ENCODE peak calls at places on chromosome 12, in six cellular contexts. D, A, F, B, N and Z are unnamed samples.

GRCh38 chr12:93763746-93764147 is 86.6 kb downstream of the CRADD start:
- DNase-seq in D (no peak), A (no peak), F (no peak), B (no peak), N (no peak), Z (no peak)

GRCh38 chr12:110244372-110244771 is 36.7 kb upstream of the ATP2A2 start:
- DNase-seq in D (no peak), A (no peak), F (no peak), B (no peak), N (no peak), Z (no peak)

GRCh38 chr12:93373847-93374723 is 3.6 kb upstream of the NUDT4 start:
- DNase-seq in D (no peak), A (no peak), F (no peak), B (no peak), N (peak), Z (no peak)

GRCh38 chr12:3289702-3290101 is 201.3 kb upstream of the PRMT8 start:
- DNase-seq in D (no peak), A (no peak), F (no peak), B (no peak), N (no peak), Z (no peak)

GRCh38 chr12:117025481-117026151 is 73.6 kb downstream of the TESC start:
- DNase-seq in D (peak), A (peak), F (no peak), B (peak), N (peak), Z (peak)

GRCh38 chr12:132046561-132046960 is 96.8 kb downstream of the EP400 start:
- DNase-seq in D (peak), A (peak), F (no peak), B (peak), N (no peak), Z (peak)

GRCh38 chr12:4307593-4308333 is 13.2 kb upstream of the TIGAR start:
- DNase-seq in D (peak), A (peak), F (no peak), B (peak), N (peak), Z (peak)

GRCh38 chr12:96056646-96057455 is 21.5 kb upstream of the LTA4H start:
- DNase-seq in D (no peak), A (no peak), F (no peak), B (no peak), N (no peak), Z (no peak)

GRCh38 chr12:31590730-31591307 is at the start of gene DENND5B:
- DNase-seq in D (peak), A (peak), F (no peak), B (peak), N (peak), Z (no peak)

GRCh38 chr12:138898-139534 is 72.4 kb downstream of the IQSEC3 start:
- DNase-seq in D (peak), A (peak), F (no peak), B (peak), N (no peak), Z (no peak)

GRCh38 chr12:55738113-55739024 is 4.6 kb upstream of the GDF11 start:
- DNase-seq in D (peak), A (peak), F (peak), B (peak), N (peak), Z (peak)

GRCh38 chr12:24133385-24133784 is 183.9 kb upstream of the SOX5 start:
- DNase-seq in D (no peak), A (no peak), F (no peak), B (no peak), N (no peak), Z (no peak)

GRCh38 chr12:120121766-120122293 is 5.3 kb upstream of the RAB35 start:
- DNase-seq in D (no peak), A (no peak), F (no peak), B (peak), N (no peak), Z (no peak)
- H3K4me3 ChIP-seq in D (no peak), A (no peak), F (no peak), B (no peak), N (no peak), Z (no peak)

GRCh38 chr12:58372298-58372697 is 430.9 kb downstream of the ATP23 start:
- DNase-seq in D (no peak), A (no peak), F (no peak), B (no peak), N (no peak), Z (no peak)
- TF ChIP-seq CTCF in D (no peak), A (no peak), F (no peak), B (no peak), N (no peak), Z (no peak)

GRCh38 chr12:50626026-50626425 is 121.2 kb downstream of the DIP2B start:
- DNase-seq in D (no peak), A (no peak), F (no peak), B (no peak), N (no peak), Z (no peak)

GRCh38 chr12:50621435-50622304 is 116.9 kb downstream of the DIP2B start:
- DNase-seq in D (no peak), A (no peak), F (no peak), B (no peak), N (peak), Z (no peak)

GRCh38 chr12:50620975-50621360 is 116.2 kb downstream of the DIP2B start:
- DNase-seq in D (no peak), A (no peak), F (no peak), B (no peak), N (no peak), Z (no peak)

GRCh38 chr12:50627491-50627890 is 122.7 kb downstream of the DIP2B start:
- DNase-seq in D (no peak), A (no peak), F (no peak), B (no peak), N (no peak), Z (no peak)

GRCh38 chr12:50625029-50625875 is 120.5 kb downstream of the DIP2B start:
- DNase-seq in D (no peak), A (no peak), F (no peak), B (no peak), N (no peak), Z (no peak)
- H3K4me3 ChIP-seq in D (no peak), A (no peak), F (no peak), B (no peak), N (no peak), Z (no peak)

GRCh38 chr12:57897296-57897974 is 43.9 kb upstream of the ATP23 start:
- DNase-seq in D (no peak), A (no peak), F (no peak), B (no peak), N (no peak), Z (no peak)

GRCh38 chr12:57894577-57895292 is 46.6 kb upstream of the ATP23 start:
- DNase-seq in D (no peak), A (no peak), F (no peak), B (no peak), N (peak), Z (no peak)

GRCh38 chr12:57895337-57896138 is 45.8 kb upstream of the ATP23 start:
- DNase-seq in D (peak), A (no peak), F (no peak), B (peak), N (no peak), Z (no peak)

GRCh38 chr12:57896437-57897201 is 44.7 kb upstream of the ATP23 start:
- DNase-seq in D (peak), A (peak), F (no peak), B (peak), N (peak), Z (no peak)

GRCh38 chr12:57896139-57896436 is 45.3 kb upstream of the ATP23 start:
- DNase-seq in D (no peak), A (peak), F (no peak), B (no peak), N (peak), Z (no peak)
- TF ChIP-seq CTCF in D (no peak), A (no peak), F (no peak), B (no peak), N (no peak), Z (no peak)

GRCh38 chr12:51972849-51973273 is 21.4 kb downstream of the ACVR1B start:
- DNase-seq in D (peak), A (peak), F (no peak), B (peak), N (no peak), Z (no peak)
- H3K4me3 ChIP-seq in D (no peak), A (no peak), F (no peak), B (no peak), N (no peak), Z (no peak)

DNA sequence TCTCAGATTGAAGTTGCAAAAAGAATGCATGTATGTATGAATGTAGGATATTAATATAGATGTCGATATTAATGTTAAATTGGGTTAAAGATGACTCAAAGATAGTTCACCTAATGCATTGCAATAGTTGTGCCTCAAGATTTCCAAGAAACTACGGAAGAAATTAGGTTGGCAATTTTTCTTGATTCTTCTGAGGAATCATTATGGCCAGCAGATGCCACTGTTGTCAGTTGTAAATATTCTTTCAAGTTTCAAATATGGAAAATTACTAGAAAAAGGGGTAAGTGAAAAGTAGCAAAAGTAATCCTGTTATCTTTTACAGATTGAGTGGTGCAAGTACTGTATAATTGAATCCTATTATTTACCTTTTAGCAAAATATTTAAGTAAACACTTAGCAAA is 202.1 kb downstream of the ADAMTS20 start:
- DNase-seq in D (peak), A (peak), F (no peak), B (peak), N (no peak), Z (no peak)
- TF ChIP-seq CTCF in D (peak), A (peak), F (no peak), B (peak), N (no peak), Z (peak)

GRCh38 chr12:46364777-46365580 is 7.6 kb downstream of the SLC38A2 start:
- DNase-seq in D (peak), A (peak), F (no peak), B (peak), N (peak), Z (no peak)

GRCh38 chr12:46365951-46366379 is 6.6 kb downstream of the SLC38A2 start:
- DNase-seq in D (no peak), A (peak), F (no peak), B (no peak), N (no peak), Z (no peak)

GRCh38 chr12:46368138-46368537 is 4.4 kb downstream of the SLC38A2 start:
- DNase-seq in D (no peak), A (peak), F (no peak), B (no peak), N (no peak), Z (no peak)

GRCh38 chr12:46367351-46368029 is 5.1 kb downstream of the SLC38A2 start:
- DNase-seq in D (no peak), A (peak), F (no peak), B (no peak), N (no peak), Z (no peak)

GRCh38 chr12:46366771-46367170 is 5.8 kb downstream of the SLC38A2 start:
- DNase-seq in D (no peak), A (peak), F (no peak), B (no peak), N (no peak), Z (no peak)
- H3K4me3 ChIP-seq in D (peak), A (peak), F (peak), B (peak), N (no peak), Z (peak)

DNA sequence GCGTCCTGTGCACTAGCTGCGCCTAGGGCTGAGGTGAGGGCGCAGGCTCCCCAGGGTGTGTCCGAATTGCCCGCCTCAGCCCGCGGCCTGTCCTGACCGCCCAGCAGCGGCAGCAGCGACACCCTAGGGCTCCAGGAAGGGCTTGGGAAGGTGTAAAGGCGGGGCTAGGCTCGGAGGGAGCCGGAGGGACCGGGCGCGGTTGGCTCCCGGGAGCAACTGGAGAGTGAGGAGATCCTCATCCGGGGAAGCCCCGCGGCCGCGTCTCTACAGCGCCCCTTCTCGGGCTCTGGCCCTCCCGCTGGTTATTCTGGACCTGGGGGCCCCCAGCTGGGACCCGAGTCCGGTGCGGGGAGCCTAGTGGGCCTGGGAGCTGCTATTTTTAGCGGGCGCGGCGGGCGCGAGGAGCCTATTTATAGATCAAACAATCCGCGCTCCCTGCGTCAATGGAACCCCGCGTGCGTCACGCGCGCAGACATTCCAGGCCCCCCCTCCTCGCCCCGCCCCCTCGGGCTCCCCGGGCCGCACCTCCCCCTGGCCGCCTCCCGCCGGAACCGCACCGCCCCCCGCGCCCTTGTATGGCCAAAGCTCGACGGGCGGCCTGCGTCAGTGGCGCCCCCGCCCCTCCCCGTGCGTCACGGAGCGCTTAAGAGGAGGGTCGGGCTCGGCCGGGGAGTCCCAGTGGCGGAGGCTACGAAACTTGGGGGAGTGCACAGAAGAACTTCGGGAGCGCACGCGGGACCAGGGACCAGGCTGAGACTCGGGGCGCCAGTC is at the start of gene NR4A1:
- DNase-seq in D (peak), A (peak), F (peak), B (peak), N (peak), Z (peak)
- TF ChIP-seq CTCF in D (no peak), A (peak), F (no peak), B (peak), N (no peak), Z (no peak)

GRCh38 chr12:53230971-53231858 is 794 bp downstream of the RARG start:
- DNase-seq in D (no peak), A (no peak), F (no peak), B (no peak), N (no peak), Z (no peak)
- H3K4me3 ChIP-seq in D (peak), A (peak), F (peak), B (peak), N (peak), Z (peak)

GRCh38 chr12:30134229-30134628 is 350.5 kb upstream of the TMTC1 start:
- DNase-seq in D (no peak), A (no peak), F (no peak), B (no peak), N (no peak), Z (no peak)
- TF ChIP-seq CTCF in D (no peak), A (no peak), F (no peak), B (no peak), N (no peak), Z (no peak)